ENCODE peak calls at places on chromosomes 3 and 15, in nine cellular contexts. N is cardiac fibroblast, X is H4, V is AG04449, L is WERI-Rb-1, C is Panc1, M is mammary epithelial cell, B is pancreas, U is dermis microvascular lymphatic vessel endothelial cell. F is an unnamed sample.

GRCh38 chr15:67927501-67928156 is 87.8 kb upstream of the RNU6-1 start:
- DNase-seq in C (no peak), X (peak; percentile 79), N (peak; percentile 97), U (no peak), M (no peak), V (peak; percentile 89), B (no peak), L (no peak), F (no peak)

GRCh38 chr15:58010983-58011382 is 54.5 kb downstream of the ALDH1A2 start:
- DNase-seq in X (peak; percentile 24), M (no peak), V (no peak), U (no peak), B (no peak), C (no peak), L (no peak), N (no peak), F (no peak)

GRCh38 chr15:89108865-89109660 is 20.8 kb downstream of the ABHD2 start:
- DNase-seq in M (no peak), V (no peak), C (no peak), X (no peak), U (no peak), L (no peak), N (no peak), B (no peak), F (no peak)

GRCh38 chr3:23830869-23831484 is 25.2 kb downstream of the UBE2E1 start:
- DNase-seq in V (no peak), B (no peak), C (no peak), U (no peak), N (no peak), M (peak; percentile 70), X (no peak), L (no peak), F (no peak)

GRCh38 chr15:48411971-48412591 is 80.9 kb downstream of the DUT start:
- DNase-seq in B (no peak), L (no peak), C (no peak), M (no peak), V (no peak), X (no peak), N (peak; percentile 74), U (no peak), F (no peak)

GRCh38 chr3:105705011-105705410 is 163.8 kb downstream of the CBLB start:
- DNase-seq in U (no peak), V (no peak), L (no peak), X (no peak), C (no peak), M (no peak), B (no peak), N (no peak), F (no peak)

GRCh38 chr3:77259701-77260100 is 219.8 kb downstream of the ROBO2 start:
- DNase-seq in X (no peak), N (no peak), M (no peak), L (no peak), V (no peak), B (no peak), C (no peak), U (no peak), F (no peak)

GRCh38 chr3:154885016-154885415 is 195.1 kb upstream of the MME start:
- DNase-seq in V (peak; percentile 65), C (no peak), N (peak; percentile 56), U (no peak), M (no peak), X (no peak), B (no peak), L (no peak), F (no peak)

GRCh38 chr3:30342319-30343060 is 263.9 kb upstream of the TGFBR2 start:
- DNase-seq in C (peak; percentile 77), V (peak; percentile 56), L (no peak), M (peak; percentile 97), U (peak; percentile 71), B (no peak), N (peak; percentile 92), X (peak; percentile 64), F (no peak)

GRCh38 chr3:195932418-195933043 is 24.2 kb upstream of the TNK2 start:
- DNase-seq in M (no peak), X (no peak), B (no peak), C (no peak), U (no peak), L (no peak), V (no peak), N (no peak), F (no peak)

GRCh38 chr3:129992781-129993180 is 18.3 kb downstream of the TRH start:
- DNase-seq in L (peak; percentile 43), U (no peak), V (no peak), B (no peak), X (no peak), C (no peak), N (peak; percentile 9), M (no peak), F (no peak)

GRCh38 chr15:28786521-28786920 is 61.9 kb downstream of the GOLGA6L7 start:
- DNase-seq in U (no peak), C (no peak), L (no peak), B (no peak), N (peak; percentile 56), V (no peak), X (no peak), M (no peak), F (no peak)

GRCh38 chr15:88704791-88705768 is 66.3 kb downstream of the ISG20 start:
- DNase-seq in M (no peak), N (peak; percentile 77), V (no peak), U (no peak), L (no peak), C (no peak), B (peak; percentile 69), X (no peak), F (no peak)

GRCh38 chr3:54882114-54882833 is 45.6 kb downstream of the LRTM1 start:
- DNase-seq in X (peak; percentile 70), C (no peak), V (peak; percentile 92), B (no peak), U (no peak), N (peak; percentile 89), M (peak; percentile 82), L (no peak), F (no peak)

GRCh38 chr3:50516048-50516871 is 12.8 kb upstream of the CACNA2D2 start:
- DNase-seq in B (no peak), V (no peak), U (no peak), L (peak; percentile 89), N (peak; percentile 27), M (no peak), X (no peak), C (no peak), F (peak; percentile 49)

GRCh38 chr3:112512320-112512719 is 13.0 kb upstream of the BTLA start:
- DNase-seq in B (no peak), C (no peak), M (no peak), N (no peak), U (no peak), V (no peak), L (no peak), X (no peak), F (no peak)

GRCh38 chr3:52874869-52875588 is 22.3 kb downstream of the STIMATE start:
- DNase-seq in N (no peak), B (no peak), U (no peak), X (no peak), M (no peak), V (no peak), L (peak; percentile 13), C (no peak), F (no peak)

GRCh38 chr15:77060560-77060959 is 10.3 kb downstream of the TSPAN3 start:
- DNase-seq in X (no peak), N (peak; percentile 63), V (no peak), M (no peak), C (no peak), U (no peak), B (no peak), L (no peak), F (no peak)

GRCh38 chr3:30577788-30578187 is 28.6 kb upstream of the TGFBR2 start:
- DNase-seq in U (no peak), B (no peak), N (no peak), V (no peak), C (no peak), X (no peak), M (no peak), L (no peak), F (no peak)

GRCh38 chr3:121992601-121993560 is 29.2 kb downstream of the ILDR1 start:
- DNase-seq in B (no peak), V (no peak), N (no peak), X (no peak), L (peak; percentile 15), M (no peak), C (no peak), U (no peak), F (no peak)

GRCh38 chr3:197352382-197352781 is 54.0 kb upstream of the DLG1 start:
- DNase-seq in L (peak; percentile 60), M (no peak), U (no peak), V (no peak), C (no peak), B (no peak), X (peak; percentile 63), N (peak; percentile 74), F (no peak)

GRCh38 chr15:91857772-91858171 is 4.3 kb downstream of the SLCO3A1 start:
- DNase-seq in U (no peak), M (no peak), V (no peak), X (no peak), C (no peak), B (no peak), L (no peak), N (no peak), F (no peak)

GRCh38 chr3:4722103-4722502 is 229.0 kb downstream of the ITPR1 start:
- DNase-seq in C (no peak), N (peak; percentile 82), V (no peak), M (peak; percentile 81), B (no peak), X (peak; percentile 77), U (peak; percentile 52), L (peak; percentile 73), F (no peak)

GRCh38 chr3:135014575-135014974 is 219.5 kb downstream of the EPHB1 start:
- DNase-seq in V (no peak), C (no peak), B (no peak), M (no peak), N (no peak), L (no peak), U (no peak), X (no peak), F (no peak)

GRCh38 chr15:81061490-81062235 is 60.9 kb downstream of the TLNRD1 start:
- DNase-seq in B (no peak), C (no peak), V (no peak), M (no peak), L (no peak), N (no peak), U (no peak), X (no peak), F (no peak)

GRCh38 chr3:134312072-134312872 is 61.6 kb upstream of the RYK start:
- DNase-seq in X (peak; percentile 8), N (peak; percentile 75), C (no peak), U (no peak), M (peak; percentile 77), L (no peak), B (peak; percentile 66), V (no peak), F (no peak)

GRCh38 chr3:130276203-130276803 is 69.2 kb upstream of the COL6A5 start:
- DNase-seq in B (no peak), L (peak; percentile 14), C (peak; percentile 41), M (peak; percentile 44), N (peak; percentile 79), V (peak; percentile 16), X (peak; percentile 63), U (peak; percentile 24), F (peak; percentile 5)

GRCh38 chr3:149273096-149273751 is 51.6 kb upstream of the CP start:
- DNase-seq in B (no peak), L (peak; percentile 39), C (peak; percentile 90), U (peak; percentile 81), N (peak; percentile 93), X (peak; percentile 92), V (peak; percentile 58), M (peak; percentile 69), F (peak; percentile 29)

GRCh38 chr3:49412632-49413337 is 562 bp downstream of the TCTA start:
- DNase-seq in V (no peak), X (no peak), M (no peak), N (no peak), B (no peak), L (no peak), U (no peak), C (no peak), F (no peak)

GRCh38 chr3:124774305-124774673 is 44.0 kb downstream of the UMPS start:
- DNase-seq in L (no peak), V (no peak), U (no peak), C (no peak), X (peak; percentile 85), B (no peak), M (no peak), N (peak; percentile 85), F (no peak)

GRCh38 chr3:8942746-8943488 is 20.4 kb downstream of the RAD18 start:
- DNase-seq in B (no peak), V (no peak), N (no peak), C (no peak), M (no peak), U (no peak), X (no peak), L (no peak), F (no peak)

F was measured in neural crest cell.